ENCODE peak calls at places on chromosomes 4 and X, in nine cellular contexts. T, M, D, O, C, I, A, N and B are unnamed samples.

GRCh38 chrX:80807606-80808159 is 2.0 kb downstream of the BRWD3 start:
- DNase-seq in T (peak), M (no peak), D (no peak), O (no peak), C (no peak), I (no peak), A (no peak), N (peak), B (no peak)

GRCh38 chr4:7769936-7770674 is 169.6 kb downstream of the AFAP1 start:
- DNase-seq in T (peak), M (no peak), D (no peak), O (peak), C (peak), I (no peak), A (peak), N (no peak), B (no peak)

GRCh38 chrX:135740683-135741149 is 27.3 kb downstream of the CT45A3 start:
- DNase-seq in T (peak), M (peak), D (peak), O (no peak), C (peak), I (no peak), A (peak), N (peak), B (peak)

GRCh38 chrX:122094611-122095010 is 1047.2 kb downstream of the GLUD2 start:
- DNase-seq in T (no peak), M (no peak), D (no peak), O (no peak), C (no peak), I (no peak), A (no peak), N (no peak), B (no peak)

GRCh38 chr4:64799751-64800150 is 390.5 kb upstream of the TECRL start:
- DNase-seq in T (no peak), M (no peak), D (no peak), O (no peak), C (no peak), I (no peak), A (no peak), N (no peak), B (no peak)

GRCh38 chr4:130183096-130183495 is 1087.1 kb downstream of the C4orf33 start:
- DNase-seq in T (no peak), M (no peak), D (no peak), O (no peak), C (no peak), I (no peak), A (no peak), N (no peak), B (no peak)

GRCh38 chrX:85922821-85923220 is 124.5 kb downstream of the CHM start:
- DNase-seq in T (no peak), M (no peak), D (no peak), O (no peak), C (no peak), I (no peak), A (no peak), N (no peak), B (no peak)

GRCh38 chr4:8769645-8770517 is 101.8 kb downstream of the HMX1 start:
- DNase-seq in T (no peak), M (no peak), D (no peak), O (peak), C (no peak), I (no peak), A (no peak), N (no peak), B (no peak)

GRCh38 chr4:82360298-82361177 is 13.3 kb downstream of the HNRNPD start:
- DNase-seq in T (peak), M (no peak), D (no peak), O (no peak), C (peak), I (no peak), A (no peak), N (peak), B (no peak)

GRCh38 chr4:52076731-52077130 is 25.6 kb downstream of the SPATA18 start:
- DNase-seq in T (peak), M (no peak), D (no peak), O (no peak), C (peak), I (no peak), A (peak), N (no peak), B (no peak)

GRCh38 chrX:153179131-153179530 is at the start of gene MAGEA1:
- DNase-seq in T (no peak), M (no peak), D (no peak), O (no peak), C (no peak), I (no peak), A (no peak), N (peak), B (no peak)

GRCh38 chrX:97563531-97564133 is 679.9 kb downstream of the RPA4 start:
- DNase-seq in T (no peak), M (no peak), D (no peak), O (peak), C (peak), I (no peak), A (no peak), N (no peak), B (peak)

GRCh38 chrX:39850209-39850608 is 247.5 kb downstream of the BCOR start:
- DNase-seq in T (no peak), M (no peak), D (no peak), O (no peak), C (no peak), I (no peak), A (no peak), N (no peak), B (no peak)

GRCh38 chrX:119479845-119480244 is 11.6 kb downstream of the SLC25A5 start:
- DNase-seq in T (no peak), M (no peak), D (no peak), O (peak), C (no peak), I (no peak), A (no peak), N (no peak), B (no peak)

GRCh38 chrX:47093248-47093647 is 15.0 kb downstream of the RGN start:
- DNase-seq in T (peak), M (peak), D (no peak), O (no peak), C (peak), I (no peak), A (no peak), N (peak), B (no peak)

GRCh38 chr4:151644625-151645024 is 116.2 kb downstream of the GATB start:
- DNase-seq in T (peak), M (peak), D (no peak), O (no peak), C (peak), I (no peak), A (no peak), N (peak), B (no peak)

GRCh38 chr4:184648220-184649025 is 824 bp downstream of the CASP3 start:
- DNase-seq in T (peak), M (no peak), D (no peak), O (peak), C (peak), I (no peak), A (peak), N (peak), B (peak)

GRCh38 chr4:139267301-139267700 is 12.7 kb downstream of the MGARP start:
- DNase-seq in T (no peak), M (no peak), D (no peak), O (no peak), C (no peak), I (no peak), A (no peak), N (no peak), B (no peak)

GRCh38 chrX:155745792-155746191 is 133.0 kb upstream of the TMLHE start:
- DNase-seq in T (no peak), M (peak), D (no peak), O (no peak), C (peak), I (no peak), A (no peak), N (peak), B (peak)

DNA sequence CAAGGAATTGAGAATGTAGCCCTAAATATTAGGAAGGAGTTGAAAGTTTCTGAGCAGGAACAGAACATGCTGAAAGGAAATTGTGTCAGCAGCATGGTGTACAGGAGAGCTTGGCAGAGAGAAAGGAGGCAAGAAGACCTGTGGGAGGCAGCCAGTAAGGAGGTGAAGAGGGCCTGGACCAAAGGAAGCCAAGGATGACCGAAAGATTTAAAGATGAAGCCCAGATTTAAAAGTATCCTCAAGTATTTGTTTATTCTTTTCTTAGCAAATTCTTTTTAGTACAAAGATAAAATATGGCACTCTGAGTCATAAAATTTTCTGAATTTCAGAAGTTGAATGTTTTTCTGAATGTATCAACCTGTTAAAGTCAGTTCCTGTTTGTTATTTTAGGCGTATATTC is 3.5 kb downstream of the PKD2 start:
- DNase-seq in T (no peak), M (no peak), D (no peak), O (no peak), C (peak), I (no peak), A (no peak), N (no peak), B (no peak)
- H3K4me3 ChIP-seq in T (no peak), M (no peak), D (no peak), O (peak), C (no peak), I (no peak), A (no peak), N (no peak), B (no peak)

DNA sequence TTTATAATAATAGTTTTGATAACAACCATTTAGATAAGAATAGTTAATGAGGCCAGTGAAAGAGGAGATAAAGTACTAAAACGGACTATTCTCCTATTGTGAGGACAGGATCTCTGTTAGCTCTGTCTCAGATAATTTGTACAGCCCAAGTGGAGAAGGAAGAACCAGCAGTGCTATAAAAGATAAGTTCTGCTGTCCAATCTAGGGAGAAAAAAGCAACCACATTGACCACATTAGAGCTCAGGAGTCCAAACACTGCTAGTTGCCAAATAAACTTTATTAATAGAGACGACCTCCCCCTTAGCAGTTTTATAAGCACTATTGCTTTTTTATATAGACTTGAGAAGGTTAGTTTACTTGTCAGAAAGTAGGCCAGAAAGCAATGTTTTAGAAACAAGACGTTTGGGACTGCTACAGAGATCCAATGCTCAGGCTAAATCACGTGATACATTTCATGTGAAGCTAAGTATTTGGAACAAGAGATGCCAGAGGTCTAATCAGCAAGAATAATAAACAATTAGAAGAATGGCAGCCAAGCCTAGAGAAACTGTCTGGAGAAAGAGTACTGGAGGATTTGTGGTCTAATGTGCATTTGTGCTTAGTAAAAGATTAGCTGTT is 15.9 kb downstream of the IL15 start:
- DNase-seq in T (no peak), M (no peak), D (no peak), O (no peak), C (peak), I (no peak), A (no peak), N (no peak), B (no peak)
- TF ChIP-seq POLR2AphosphoS5 in T (no peak), M (no peak), D (no peak), O (no peak), C (no peak), I (peak), A (no peak), N (no peak), B (no peak)

DNA sequence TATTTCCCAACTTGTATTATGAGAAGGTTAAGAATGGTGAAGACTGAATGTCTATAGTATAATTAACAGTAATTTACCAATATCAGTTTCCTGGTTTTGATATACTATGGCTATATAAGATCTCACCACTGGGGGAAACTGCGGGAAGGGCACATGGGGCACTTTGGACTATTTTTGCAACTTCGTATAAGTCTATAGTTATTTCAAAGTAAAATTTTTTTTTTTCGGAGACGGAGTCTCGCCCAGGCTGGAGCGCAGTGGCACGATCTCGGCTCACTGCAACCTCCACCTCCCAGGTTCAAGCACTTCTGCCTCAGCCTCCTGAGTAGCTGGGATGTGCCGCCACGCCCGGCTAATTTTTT is 46.1 kb downstream of the CXorf58 start:
- DNase-seq in T (no peak), M (no peak), D (no peak), O (no peak), C (no peak), I (no peak), A (no peak), N (peak), B (no peak)
- H3K27ac ChIP-seq in T (no peak), M (no peak), D (peak), O (no peak), C (no peak), I (no peak), A (no peak), N (peak), B (no peak)

GRCh38 chr4:579543-580175 is 3.6 kb upstream of the TMEM271 start:
- DNase-seq in T (no peak), M (no peak), D (no peak), O (no peak), C (no peak), I (no peak), A (no peak), N (no peak), B (no peak)
- H3K4me3 ChIP-seq in T (no peak), M (no peak), D (no peak), O (no peak), C (no peak), I (no peak), A (no peak), N (no peak), B (no peak)

GRCh38 chrX:105820247-105820646 is 2.1 kb upstream of the NRK start:
- DNase-seq in T (no peak), M (no peak), D (no peak), O (no peak), C (no peak), I (no peak), A (no peak), N (no peak), B (no peak)

GRCh38 chrX:105816517-105816916 is 5.8 kb upstream of the NRK start:
- DNase-seq in T (no peak), M (no peak), D (no peak), O (no peak), C (no peak), I (no peak), A (no peak), N (no peak), B (no peak)

GRCh38 chrX:105823092-105823454 is 734 bp downstream of the NRK start:
- DNase-seq in T (peak), M (no peak), D (no peak), O (no peak), C (no peak), I (no peak), A (no peak), N (no peak), B (no peak)

GRCh38 chrX:105822138-105823091 is at the start of gene NRK:
- DNase-seq in T (peak), M (no peak), D (no peak), O (peak), C (peak), I (no peak), A (peak), N (no peak), B (no peak)

GRCh38 chrX:105821471-105822081 is 763 bp upstream of the NRK start:
- DNase-seq in T (peak), M (no peak), D (no peak), O (peak), C (peak), I (no peak), A (no peak), N (no peak), B (peak)
- TF ChIP-seq POLR2AphosphoS5 in T (no peak), M (no peak), D (no peak), O (no peak), C (no peak), I (no peak), A (no peak), N (no peak), B (no peak)